ENCODE peak calls at places on chromosomes 7 and 10, in five cellular contexts. L, A, U, T and K are unnamed samples.

GRCh38 chr7:20083781-20084180 is 133.4 kb downstream of the MACC1 start:
- DNase-seq in L (no peak), A (no peak), U (no peak), T (no peak), K (no peak)

GRCh38 chr10:124532106-124532641 is 70.6 kb downstream of the LHPP start:
- DNase-seq in L (no peak), A (peak; percentile 77), U (no peak), T (peak; percentile 33), K (peak; percentile 40)

GRCh38 chr7:99563650-99564049 is 5.2 kb downstream of the ZNF655 start:
- DNase-seq in L (no peak), A (no peak), U (no peak), T (no peak), K (no peak)

GRCh38 chr10:130463104-130463875 is 327.1 kb downstream of the GLRX3 start:
- DNase-seq in L (peak; percentile 34), A (no peak), U (no peak), T (no peak), K (no peak)

GRCh38 chr7:94649313-94649924 is 6.5 kb downstream of the SGCE start:
- DNase-seq in L (no peak), A (no peak), U (no peak), T (no peak), K (no peak)

GRCh38 chr10:69874464-69874863 is 72.8 kb downstream of the COL13A1 start:
- DNase-seq in L (no peak), A (no peak), U (peak; percentile 69), T (no peak), K (no peak)

GRCh38 chr10:31134303-31134928 is 102.8 kb upstream of the ZNF438 start:
- DNase-seq in L (no peak), A (no peak), U (no peak), T (peak; percentile 82), K (no peak)

GRCh38 chr10:35386594-35387174 is 50.4 kb downstream of the CCNY start:
- DNase-seq in L (no peak), A (no peak), U (no peak), T (no peak), K (no peak)

GRCh38 chr10:125684583-125684982 is 1.6 kb upstream of the TEX36 start:
- DNase-seq in L (no peak), A (no peak), U (no peak), T (no peak), K (no peak)

GRCh38 chr10:14378387-14378960 is 47.8 kb upstream of the FRMD4A start:
- DNase-seq in L (no peak), A (no peak), U (no peak), T (no peak), K (no peak)

GRCh38 chr10:8051109-8051781 is 3.2 kb upstream of the GATA3 start:
- DNase-seq in L (no peak), A (no peak), U (no peak), T (no peak), K (no peak)
- H3K27ac ChIP-seq in L (no peak overlapping the region), A (no peak overlapping the region), U (no peak overlapping the region), T (no peak overlapping the region), K (peak overlapping the region; percentile 49)

GRCh38 chr10:133297504-133297903 is 11.2 kb downstream of the TUBGCP2 start:
- DNase-seq in L (no peak), A (no peak), U (no peak), T (no peak), K (no peak)

GRCh38 chr10:133295426-133296320 is 13.0 kb downstream of the TUBGCP2 start:
- DNase-seq in L (no peak), A (no peak), U (no peak), T (no peak), K (no peak)

GRCh38 chr10:133292919-133293809 is 15.5 kb downstream of the TUBGCP2 start:
- DNase-seq in L (peak; percentile 64), A (no peak), U (no peak), T (no peak), K (no peak)

GRCh38 chr10:133293810-133294119 is 14.9 kb downstream of the TUBGCP2 start:
- DNase-seq in L (no peak), A (no peak), U (no peak), T (no peak), K (no peak)

DNA sequence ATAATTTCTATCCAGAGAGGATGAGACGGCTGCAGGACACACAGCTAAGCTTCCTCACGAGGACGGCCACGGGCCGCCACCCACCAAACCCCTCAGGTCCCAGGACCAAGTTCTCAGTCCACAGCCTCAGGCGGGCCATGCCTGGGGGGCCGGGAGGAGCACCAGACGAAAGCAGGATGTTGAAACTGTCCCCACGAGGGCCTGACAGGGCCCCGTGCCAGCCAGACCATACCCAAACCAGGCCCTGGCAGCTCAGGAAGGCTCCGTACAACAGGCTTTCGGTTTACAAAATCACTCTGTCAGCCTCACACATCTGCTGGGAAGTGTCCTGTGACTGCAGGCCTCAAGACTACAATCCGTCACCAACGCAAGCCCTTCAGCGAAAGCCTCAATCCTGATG is 14.5 kb downstream of the TUBGCP2 start:
- DNase-seq in L (no peak), A (no peak), U (no peak), T (no peak), K (no peak)
- H3K27ac ChIP-seq in L (no peak overlapping the region), A (no peak overlapping the region), U (no peak overlapping the region), T (no peak overlapping the region), K (peak overlapping the region; percentile 65)

GRCh38 chr10:119448579-119449209 is 93.8 kb downstream of the RGS10 start:
- DNase-seq in L (no peak), A (no peak), U (no peak), T (no peak), K (no peak)
- H3K27ac ChIP-seq in L (no peak overlapping the region), A (no peak overlapping the region), U (no peak overlapping the region), T (no peak overlapping the region), K (no peak overlapping the region)

GRCh38 chr7:124031919-124032318 is 948 bp downstream of the TMEM229A start:
- DNase-seq in L (no peak), A (no peak), U (no peak), T (peak; percentile 18), K (no peak)
- H3K27ac ChIP-seq in L (no peak overlapping the region), A (no peak overlapping the region), U (no peak overlapping the region), T (no peak overlapping the region), K (no peak overlapping the region)

DNA sequence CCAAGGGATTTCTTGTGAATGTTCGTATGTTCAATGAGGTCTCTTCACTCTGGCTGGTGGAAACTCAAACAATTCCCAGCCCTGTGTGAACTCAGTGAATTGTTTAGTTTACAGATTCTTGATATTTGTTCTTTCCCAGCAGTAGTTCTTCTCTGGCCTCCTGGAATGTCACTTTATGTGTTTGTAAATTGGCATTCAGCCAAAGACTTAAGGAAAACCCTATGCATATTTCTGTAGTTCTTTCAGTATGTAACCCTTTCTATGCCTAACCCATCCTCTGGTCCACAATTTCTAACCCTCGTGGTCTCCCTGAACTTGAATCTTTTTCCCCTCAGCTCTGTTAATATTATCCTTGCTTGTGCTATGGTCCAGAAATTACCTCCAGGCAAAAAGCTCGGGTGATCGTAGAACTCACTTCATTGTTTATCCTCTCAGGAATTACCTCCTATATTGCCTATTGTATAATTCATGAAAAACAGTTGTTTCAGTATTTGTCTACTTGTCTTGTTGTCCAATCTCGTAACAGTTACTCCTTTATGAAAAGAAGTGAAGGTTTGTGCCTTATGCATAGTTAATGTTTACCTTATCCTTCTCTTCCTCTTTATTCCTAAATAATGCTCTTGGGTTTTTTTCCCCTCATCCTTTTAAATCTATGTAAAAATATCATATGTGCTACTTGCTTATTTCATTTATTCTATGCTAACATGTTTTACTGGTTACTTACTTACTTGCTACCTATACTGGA is 23.7 kb upstream of the AGR3 start:
- DNase-seq in L (no peak), A (no peak), U (no peak), T (no peak), K (no peak)
- H3K27ac ChIP-seq in L (no peak overlapping the region), A (no peak overlapping the region), U (peak overlapping the region; percentile 80), T (no peak overlapping the region), K (no peak overlapping the region)

GRCh38 chr7:150357277-150357676 is 11.3 kb upstream of the REPIN1 start:
- DNase-seq in L (peak; percentile 6), A (no peak), U (no peak), T (peak; percentile 82), K (no peak)
- H3K27ac ChIP-seq in L (no peak overlapping the region), A (no peak overlapping the region), U (peak overlapping the region; percentile 70), T (peak overlapping the region; percentile 55), K (no peak overlapping the region)

DNA sequence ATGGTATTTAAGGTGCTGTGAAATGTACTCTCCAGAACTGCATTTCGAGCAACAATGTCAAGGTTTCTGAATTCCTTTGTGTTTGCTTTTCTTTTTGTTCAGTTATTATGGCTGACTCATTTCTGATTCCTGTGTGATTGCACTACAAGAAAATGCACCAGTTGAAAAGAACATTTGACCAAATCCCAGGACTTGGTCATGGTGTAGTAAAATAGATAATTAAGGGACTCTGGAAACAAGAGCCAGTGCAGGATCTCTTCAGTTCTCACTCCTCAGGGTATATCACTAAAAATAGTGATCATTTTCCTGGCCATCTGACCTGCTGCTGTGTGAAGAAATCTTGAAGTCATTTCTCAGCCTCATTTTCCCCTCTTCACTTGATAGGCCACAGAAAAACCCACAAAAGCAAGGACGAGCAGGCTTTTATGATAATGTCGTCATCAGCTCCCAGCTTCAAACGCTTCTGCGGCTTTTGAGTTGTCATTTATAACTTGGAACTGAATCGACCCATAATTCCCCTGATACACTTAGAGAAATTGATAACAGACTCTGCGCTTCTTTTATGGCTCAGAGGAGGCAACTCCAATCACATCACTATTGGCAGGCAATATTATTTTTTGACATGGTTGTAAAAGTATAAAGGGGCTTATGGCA is 274.7 kb downstream of the HDAC9 start:
- DNase-seq in L (no peak), A (no peak), U (no peak), T (no peak), K (no peak)
- H3K27ac ChIP-seq in L (no peak overlapping the region), A (no peak overlapping the region), U (no peak overlapping the region), T (no peak overlapping the region), K (peak overlapping the region; percentile 22)

DNA sequence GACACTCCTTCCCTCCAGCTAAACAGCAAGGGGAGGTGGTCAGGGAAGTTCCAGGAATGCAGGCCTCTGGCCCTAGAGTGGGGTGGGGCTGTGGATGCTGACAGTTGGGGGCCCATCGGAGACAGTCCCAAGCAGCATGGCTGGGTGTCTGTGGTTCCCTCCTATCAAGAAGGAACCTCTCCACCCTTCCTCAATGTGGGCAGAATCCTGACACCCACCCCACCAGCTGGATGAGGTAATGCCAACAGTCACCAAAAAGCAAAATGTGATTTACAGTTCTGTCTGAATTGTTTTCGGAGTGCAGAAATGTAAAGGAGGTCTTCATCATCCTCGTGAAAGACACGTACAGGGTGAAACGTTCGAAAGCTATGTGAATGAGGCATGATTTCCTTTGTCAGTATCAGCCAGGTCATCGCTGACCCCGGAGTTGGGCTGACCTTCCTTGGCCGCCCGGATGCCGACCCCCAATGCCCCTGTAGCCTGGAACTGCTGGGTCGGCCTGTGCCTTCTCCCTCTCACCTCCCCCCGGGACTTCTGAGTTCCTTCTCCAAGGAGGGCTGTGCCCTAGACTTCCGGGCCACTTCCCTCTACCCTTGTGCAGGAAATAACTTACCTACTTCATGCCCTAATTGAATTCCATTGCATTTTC is 24.4 kb downstream of the FOXK1 start:
- DNase-seq in L (no peak), A (no peak), U (no peak), T (no peak), K (no peak)
- H3K27ac ChIP-seq in L (peak overlapping the region; percentile 55), A (no peak overlapping the region), U (no peak overlapping the region), T (no peak overlapping the region), K (no peak overlapping the region)